ENCODE peak calls at places on chromosome 1, in seven cellular contexts. F is Peyer's patch; O is AG08396; Q is AG04450; D is stimulated activated effector memory CD8-positive, alpha-beta T cell treated with anti-CD3 and anti-CD28 coated beads, Interleukin-12 subunit alpha, Interleukin-12 subunit beta, amount 100 ng/mL, for 72 hours; G is PC-3; U is tibial nerve. B is an unnamed sample.

GRCh38 chr1:156920233-156921052 is at the start of gene LRRC71:
- DNase-seq in F (peak), O (peak), Q (peak), D (peak), G (peak), U (peak), B (peak)

GRCh38 chr1:184614667-184615066 is 140.0 kb downstream of the EDEM3 start:
- DNase-seq in F (no peak), O (no peak), Q (no peak), D (no peak), G (no peak), U (no peak), B (no peak)

GRCh38 chr1:15945011-15945831 is 30.7 kb downstream of the ZBTB17 start:
- DNase-seq in F (peak), O (no peak), Q (no peak), D (no peak), G (no peak), U (no peak), B (no peak)

GRCh38 chr1:243706563-243706962 is 143.5 kb downstream of the AKT3 start:
- DNase-seq in F (no peak), O (no peak), Q (no peak), D (no peak), G (no peak), U (no peak), B (no peak)

GRCh38 chr1:236168716-236169429 is 26.5 kb downstream of the GPR137B start:
- DNase-seq in F (peak), O (no peak), Q (no peak), D (no peak), G (no peak), U (peak), B (peak)

GRCh38 chr1:169009666-169010065 is 96.8 kb upstream of the ATP1B1 start:
- DNase-seq in F (no peak), O (no peak), Q (no peak), D (no peak), G (no peak), U (no peak), B (no peak)

GRCh38 chr1:216807696-216808095 is 84.5 kb upstream of the ESRRG start:
- DNase-seq in F (no peak), O (no peak), Q (no peak), D (no peak), G (no peak), U (no peak), B (no peak)

GRCh38 chr1:206503591-206504362 is 3.6 kb upstream of the RASSF5 start:
- DNase-seq in F (no peak), O (peak), Q (peak), D (peak), G (peak), U (no peak), B (peak)

GRCh38 chr1:92411511-92411910 is 75.2 kb downstream of the GFI1 start:
- DNase-seq in F (no peak), O (peak), Q (peak), D (no peak), G (peak), U (no peak), B (peak)

GRCh38 chr1:56817716-56818463 is 1.3 kb downstream of the FYB2 start:
- DNase-seq in F (no peak), O (no peak), Q (no peak), D (no peak), G (no peak), U (no peak), B (no peak)

GRCh38 chr1:53272349-53272748 is 34.0 kb upstream of the MAGOH start:
- DNase-seq in F (no peak), O (no peak), Q (no peak), D (no peak), G (no peak), U (no peak), B (no peak)

GRCh38 chr1:36888811-36889477 is 145.4 kb downstream of the GRIK3 start:
- DNase-seq in F (no peak), O (no peak), Q (no peak), D (no peak), G (no peak), U (no peak), B (no peak)

GRCh38 chr1:77706321-77706720 is 23.9 kb upstream of the ZZZ3 start:
- DNase-seq in F (no peak), O (no peak), Q (no peak), D (no peak), G (peak), U (no peak), B (no peak)

GRCh38 chr1:209769171-209769904 is 13.5 kb downstream of the TRAF3IP3 start:
- DNase-seq in F (peak), O (peak), Q (peak), D (peak), G (peak), U (peak), B (peak)

GRCh38 chr1:119633575-119634325 is 14.3 kb downstream of the ZNF697 start:
- DNase-seq in F (no peak), O (no peak), Q (no peak), D (no peak), G (no peak), U (no peak), B (no peak)

GRCh38 chr1:6026095-6026809 is 19.4 kb upstream of the KCNAB2 start:
- DNase-seq in F (peak), O (no peak), Q (no peak), D (peak), G (no peak), U (peak), B (no peak)

GRCh38 chr1:89719502-89720306 is 86.8 kb downstream of the LRRC8C start:
- DNase-seq in F (no peak), O (no peak), Q (no peak), D (no peak), G (no peak), U (no peak), B (no peak)

GRCh38 chr1:181159451-181160151 is 71.1 kb downstream of the IER5 start:
- DNase-seq in F (peak), O (no peak), Q (no peak), D (peak), G (peak), U (no peak), B (peak)

GRCh38 chr1:204128464-204128963 is 23.3 kb downstream of the ETNK2 start:
- DNase-seq in F (no peak), O (no peak), Q (no peak), D (no peak), G (peak), U (no peak), B (no peak)

GRCh38 chr1:159282118-159282517 is 20.0 kb upstream of the FCER1A start:
- DNase-seq in F (no peak), O (no peak), Q (no peak), D (no peak), G (peak), U (no peak), B (no peak)

GRCh38 chr1:246020231-246020954 is 486.7 kb downstream of the SMYD3 start:
- DNase-seq in F (no peak), O (no peak), Q (no peak), D (no peak), G (no peak), U (no peak), B (no peak)

GRCh38 chr1:212162635-212163034 is 122.6 kb upstream of the PPP2R5A start:
- DNase-seq in F (no peak), O (peak), Q (peak), D (no peak), G (no peak), U (no peak), B (no peak)